ENCODE peak calls at places on chromosome 20, in ten cellular contexts. C, P, V, N, M, K, G, R, D and O are unnamed samples.
A peak's percentile ranks its signal among the peaks of the same experiment; 100 is the strongest.

GRCh38 chr20:53757472-53757913 is 163.9 kb upstream of the ZNF217 start:
- DNase-seq in C (no peak), P (no peak), V (no peak), N (no peak), M (no peak), K (no peak), G (no peak), R (no peak), D (no peak), O (peak; percentile 73)

GRCh38 chr20:23938118-23938438 is 50.5 kb downstream of the GGTLC1 start:
- DNase-seq in C (no peak), P (no peak), V (no peak), N (no peak), M (no peak), K (no peak), G (no peak), R (no peak), D (no peak), O (no peak)

GRCh38 chr20:23358923-23359572 is 2.9 kb upstream of the GZF1 start:
- DNase-seq in C (no peak), P (no peak), V (no peak), N (no peak), M (no peak), K (no peak), G (no peak), R (no peak), D (no peak), O (no peak)

GRCh38 chr20:50724851-50725721 is 6.3 kb upstream of the PARD6B start:
- DNase-seq in C (peak; percentile 89), P (no peak), V (no peak), N (peak; percentile 80), M (peak; percentile 74), K (no peak), G (no peak), R (peak; percentile 85), D (peak; percentile 56), O (no peak)

GRCh38 chr20:61529354-61529753 is 277.3 kb downstream of the CDH4 start:
- DNase-seq in C (no peak), P (no peak), V (no peak), N (no peak), M (no peak), K (no peak), G (no peak), R (no peak), D (no peak), O (no peak)

GRCh38 chr20:49712918-49713778 is 530 bp downstream of the B4GALT5 start:
- DNase-seq in C (no peak), P (peak; percentile 91), V (peak; percentile 23), N (peak; percentile 25), M (peak; percentile 88), K (peak; percentile 34), G (peak; percentile 86), R (peak; percentile 57), D (no peak), O (peak; percentile 42)

GRCh38 chr20:23153696-23154341 is 67.7 kb upstream of the CD93 start:
- DNase-seq in C (no peak), P (no peak), V (no peak), N (no peak), M (no peak), K (no peak), G (no peak), R (no peak), D (no peak), O (no peak)

GRCh38 chr20:23634044-23634801 is 3.5 kb downstream of the CST3 start:
- DNase-seq in C (no peak), P (no peak), V (no peak), N (no peak), M (no peak), K (no peak), G (no peak), R (no peak), D (no peak), O (no peak)

GRCh38 chr20:49482621-49483017 is at the start of gene KCNB1:
- DNase-seq in C (peak; percentile 49), P (peak; percentile 90), V (peak; percentile 3), N (peak; percentile 75), M (no peak), K (peak; percentile 75), G (no peak), R (peak; percentile 65), D (peak; percentile 13), O (peak; percentile 7)

GRCh38 chr20:17849901-17850673 is 118.5 kb downstream of the SNX5 start:
- DNase-seq in C (peak; percentile 90), P (no peak), V (no peak), N (no peak), M (no peak), K (no peak), G (no peak), R (peak; percentile 86), D (peak; percentile 91), O (no peak)

GRCh38 chr20:51417745-51418529 is 124.6 kb downstream of the NFATC2 start:
- DNase-seq in C (no peak), P (peak; percentile 48), V (peak; percentile 54), N (no peak), M (peak; percentile 70), K (no peak), G (no peak), R (no peak), D (no peak), O (no peak)

GRCh38 chr20:63172726-63173125 is 43.2 kb downstream of the YTHDF1 start:
- DNase-seq in C (no peak), P (peak; percentile 40), V (no peak), N (no peak), M (no peak), K (peak; percentile 45), G (no peak), R (no peak), D (no peak), O (no peak)

GRCh38 chr20:2617099-2617714 is 35.2 kb upstream of the NOP56 start:
- DNase-seq in C (no peak), P (no peak), V (no peak), N (no peak), M (no peak), K (no peak), G (no peak), R (no peak), D (no peak), O (no peak)

GRCh38 chr20:63744574-63745423 is 5.2 kb downstream of the SLC2A4RG start:
- DNase-seq in C (no peak), P (no peak), V (no peak), N (no peak), M (peak; percentile 75), K (no peak), G (no peak), R (no peak), D (no peak), O (no peak)

GRCh38 chr20:48687097-48687800 is 140.6 kb downstream of the PREX1 start:
- DNase-seq in C (no peak), P (no peak), V (no peak), N (no peak), M (peak; percentile 49), K (no peak), G (no peak), R (no peak), D (no peak), O (no peak)

GRCh38 chr20:23123886-23124285 is 37.8 kb upstream of the CD93 start:
- DNase-seq in C (no peak), P (no peak), V (no peak), N (no peak), M (no peak), K (no peak), G (no peak), R (no peak), D (no peak), O (no peak)

GRCh38 chr20:48733296-48733790 is 94.5 kb downstream of the PREX1 start:
- DNase-seq in C (no peak), P (no peak), V (no peak), N (no peak), M (no peak), K (no peak), G (no peak), R (no peak), D (no peak), O (no peak)

GRCh38 chr20:24955045-24955444 is 6.0 kb downstream of the CST7 start:
- DNase-seq in C (no peak), P (no peak), V (no peak), N (no peak), M (peak; percentile 50), K (no peak), G (no peak), R (no peak), D (no peak), O (no peak)

GRCh38 chr20:51934301-51935002 is 132.1 kb upstream of the SALL4 start:
- DNase-seq in C (no peak), P (no peak), V (no peak), N (no peak), M (no peak), K (no peak), G (no peak), R (no peak), D (no peak), O (no peak)